ENCODE peak calls at places on chromosomes 3 and 15, in five cellular contexts. A is breast epithelium, C is PC-3, N is psoas muscle, P is Calu3. Q is an unnamed sample.

GRCh38 chr3:112333002-112333385 is at the start of gene CD200:
- DNase-seq in A (peak), P (peak), C (no peak), N (peak), Q (peak)

GRCh38 chr3:11131371-11131770 is 22.9 kb upstream of the HRH1 start:
- DNase-seq in P (no peak), A (no peak), N (no peak), C (no peak), Q (no peak)

GRCh38 chr3:14145670-14146380 is 21.0 kb downstream of the TMEM43 start:
- DNase-seq in N (no peak), C (no peak), P (no peak), A (no peak), Q (no peak)

GRCh38 chr3:29353807-29354206 is 72.9 kb downstream of the RBMS3 start:
- DNase-seq in P (no peak), C (no peak), A (no peak), N (no peak), Q (no peak)

GRCh38 chr3:8456118-8456811 is 45.4 kb upstream of the LMCD1 start:
- DNase-seq in C (peak), A (no peak), N (no peak), P (no peak), Q (no peak)

GRCh38 chr3:70856414-70857162 is 544.1 kb upstream of the MDFIC2 start:
- DNase-seq in A (no peak), P (no peak), N (no peak), C (peak), Q (no peak)

GRCh38 chr15:64144565-64145281 is 6.8 kb upstream of the SNX22 start:
- DNase-seq in C (no peak), N (no peak), A (no peak), P (no peak), Q (no peak)

GRCh38 chr15:74631935-74632560 is 16.4 kb downstream of the CLK3 start:
- DNase-seq in C (peak), P (peak), A (no peak), N (peak), Q (peak)

GRCh38 chr3:11477286-11477935 is 166.3 kb downstream of the VGLL4 start:
- DNase-seq in N (no peak), P (no peak), A (no peak), C (peak), Q (no peak)

GRCh38 chr3:47057212-47057671 is 77.8 kb downstream of the NBEAL2 start:
- DNase-seq in P (no peak), N (no peak), C (no peak), A (no peak), Q (no peak)

GRCh38 chr3:13480340-13481318 is 523 bp downstream of the HDAC11 start:
- DNase-seq in C (no peak), A (peak), P (no peak), N (no peak), Q (peak)

GRCh38 chr3:54345976-54346375 is 223.6 kb downstream of the CACNA2D3 start:
- DNase-seq in C (no peak), P (no peak), A (no peak), N (no peak), Q (no peak)

GRCh38 chr15:69590201-69590600 is 137.6 kb downstream of the RPLP1 start:
- DNase-seq in C (no peak), N (no peak), P (no peak), A (no peak), Q (no peak)

GRCh38 chr3:138946554-138947302 is at the start of the genes FOXL2 and FOXL2NB:
- DNase-seq in N (no peak), A (no peak), P (peak), C (no peak), Q (peak)

GRCh38 chr3:17972476-17972875 is 230.0 kb upstream of the TBC1D5 start:
- DNase-seq in C (no peak), P (no peak), A (no peak), N (no peak), Q (no peak)

GRCh38 chr3:146646251-146646650 is 41.1 kb upstream of the PLSCR5 start:
- DNase-seq in P (no peak), N (no peak), A (no peak), C (no peak), Q (no peak)

GRCh38 chr3:106435899-106436453 is 567.2 kb upstream of the CBLB start:
- DNase-seq in P (no peak), C (no peak), A (no peak), N (no peak), Q (no peak)

GRCh38 chr3:127820221-127820870 is 2.0 kb downstream of the MGLL start:
- DNase-seq in C (no peak), A (no peak), P (peak), N (peak), Q (no peak)
- TF ChIP-seq CTCF in C (peak), A (no peak), P (peak), N (no peak), Q (no peak)

GRCh38 chr3:104275199-104275598 is 1091.5 kb upstream of the ALCAM start:
- DNase-seq in A (no peak), P (no peak), C (no peak), N (no peak), Q (no peak)

GRCh38 chr3:104269771-104270170 is 1096.9 kb upstream of the ALCAM start:
- DNase-seq in P (no peak), C (no peak), A (no peak), N (no peak), Q (no peak)

DNA sequence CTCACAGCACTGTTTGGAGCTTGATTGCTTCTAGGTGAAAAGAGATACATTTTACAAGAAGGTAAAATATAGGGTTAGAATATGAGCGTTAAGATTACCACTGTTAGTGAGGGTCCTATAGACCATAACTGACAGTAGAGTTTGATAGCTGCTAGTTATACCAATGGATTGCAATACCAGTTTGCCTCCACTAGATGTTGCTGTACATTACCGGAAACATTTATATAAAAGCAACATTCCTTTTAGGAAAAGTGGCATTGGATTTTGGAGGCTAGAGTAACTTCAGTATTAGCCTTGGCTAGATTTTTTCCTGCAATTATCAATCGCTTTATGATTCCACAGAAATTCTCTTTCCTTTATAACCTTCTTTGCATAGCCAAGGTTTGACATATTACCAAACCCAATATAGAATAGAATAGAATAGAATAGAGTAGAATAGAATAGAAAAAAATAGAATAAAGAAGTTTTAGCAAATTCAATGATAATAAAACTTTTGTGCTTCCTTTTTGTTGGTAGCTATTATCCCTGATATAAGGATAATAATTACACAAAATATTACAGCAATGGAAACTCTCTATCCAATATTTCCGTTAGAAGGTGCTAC is 1093.6 kb upstream of the ALCAM start:
- DNase-seq in A (no peak), P (no peak), C (peak), N (no peak), Q (no peak)
- TF ChIP-seq CTCF in A (peak), P (no peak), C (peak), N (peak), Q (peak)

GRCh38 chr15:76982356-76982755 is 12.6 kb upstream of the PSTPIP1 start:
- DNase-seq in N (no peak), P (no peak), C (no peak), A (no peak), Q (no peak)

GRCh38 chr15:76986743-76987142 is 8.2 kb upstream of the PSTPIP1 start:
- DNase-seq in A (no peak), P (no peak), N (no peak), C (no peak), Q (no peak)

GRCh38 chr15:76987276-76987675 is 7.7 kb upstream of the PSTPIP1 start:
- DNase-seq in N (no peak), P (no peak), C (no peak), A (no peak), Q (no peak)

GRCh38 chr15:76982756-76983155 is 12.2 kb upstream of the PSTPIP1 start:
- DNase-seq in P (no peak), C (no peak), N (no peak), A (no peak), Q (no peak)

GRCh38 chr15:76983588-76984379 is 11.1 kb upstream of the PSTPIP1 start:
- DNase-seq in P (no peak), A (no peak), N (no peak), C (no peak), Q (no peak)
- TF ChIP-seq CTCF in P (no peak), A (no peak), N (no peak), C (no peak), Q (no peak)

GRCh38 chr3:21839592-21839991 is 88.6 kb upstream of the ZNF385D start:
- DNase-seq in N (no peak), P (peak), A (no peak), C (peak), Q (no peak)
- TF ChIP-seq CTCF in N (peak), P (no peak), A (no peak), C (peak), Q (peak)

DNA sequence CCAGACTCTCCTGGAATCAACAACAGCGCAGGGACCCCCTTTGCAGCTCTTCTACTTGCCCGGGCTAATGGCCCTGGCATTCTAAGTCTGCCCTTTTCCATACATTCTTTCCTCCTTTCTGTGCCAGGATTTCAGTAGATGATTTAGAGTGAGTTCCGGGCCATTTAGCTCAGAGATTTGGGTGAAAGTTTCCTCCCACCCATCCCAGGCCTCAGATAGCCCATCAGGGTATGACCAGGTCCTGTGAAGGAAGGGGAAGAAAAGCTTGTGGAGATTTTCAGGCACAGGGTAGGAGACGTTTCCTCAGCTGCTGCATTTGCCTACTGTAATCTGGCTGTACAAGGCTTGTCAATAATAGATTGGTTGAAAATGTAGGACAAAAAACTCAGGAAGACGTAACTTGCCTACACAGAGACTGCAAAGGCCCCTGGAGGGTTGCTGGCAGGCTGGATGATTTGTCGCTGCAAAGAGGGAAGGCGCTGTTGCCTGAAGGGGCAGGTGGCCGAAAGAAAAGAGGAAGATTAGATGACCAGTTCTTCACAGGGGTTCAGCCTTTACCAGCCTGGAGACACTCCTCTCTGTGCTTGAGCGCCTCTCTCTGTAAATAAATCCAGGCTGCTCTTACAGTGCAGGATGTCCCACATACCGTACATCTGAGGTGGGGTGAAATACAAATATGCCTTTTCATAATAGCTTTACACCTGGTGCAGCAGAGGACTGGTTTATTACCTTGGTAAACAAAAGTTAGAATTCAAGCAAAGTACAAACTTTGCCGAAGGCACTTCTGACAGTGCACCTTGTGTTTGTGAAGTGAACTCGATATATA is 63.4 kb upstream of the BCL6 start:
- DNase-seq in N (no peak), A (peak), C (peak), P (no peak), Q (peak)
- TF ChIP-seq CTCF in N (no peak), A (peak), C (peak), P (no peak), Q (no peak)

GRCh38 chr3:126926684-126927404 is 56.1 kb upstream of the PLXNA1 start:
- DNase-seq in N (peak), A (no peak), C (peak), P (no peak), Q (no peak)
- TF ChIP-seq CTCF in N (no peak), A (no peak), C (no peak), P (no peak), Q (no peak)

GRCh38 chr15:40785814-40786213 is 16.0 kb downstream of the C15orf62 start:
- DNase-seq in P (no peak), A (no peak), N (no peak), C (peak), Q (no peak)

GRCh38 chr15:40787344-40787841 is 17.6 kb downstream of the C15orf62 start:
- DNase-seq in C (peak), A (peak), N (no peak), P (peak), Q (no peak)

GRCh38 chr15:40787991-40788390 is 18.2 kb downstream of the C15orf62 start:
- DNase-seq in C (no peak), P (no peak), N (no peak), A (no peak), Q (no peak)

GRCh38 chr15:40785158-40785557 is 15.4 kb downstream of the C15orf62 start:
- DNase-seq in A (no peak), P (no peak), C (peak), N (no peak), Q (no peak)

GRCh38 chr15:40782609-40783227 is 12.9 kb downstream of the C15orf62 start:
- DNase-seq in C (peak), A (peak), P (peak), N (no peak), Q (peak)
- TF ChIP-seq CTCF in C (peak), A (peak), P (peak), N (peak), Q (peak)

GRCh38 chr15:25936004-25936403 is 72.9 kb upstream of the ATP10A start:
- DNase-seq in P (no peak), N (no peak), A (no peak), C (peak), Q (no peak)

GRCh38 chr15:25937796-25938195 is 74.7 kb upstream of the ATP10A start:
- DNase-seq in P (no peak), A (no peak), N (no peak), C (no peak), Q (no peak)

GRCh38 chr15:25930931-25931330 is 67.8 kb upstream of the ATP10A start:
- DNase-seq in N (no peak), A (no peak), C (no peak), P (no peak), Q (no peak)

GRCh38 chr15:25931846-25932245 is 68.7 kb upstream of the ATP10A start:
- DNase-seq in C (no peak), A (no peak), P (no peak), N (no peak), Q (no peak)

DNA sequence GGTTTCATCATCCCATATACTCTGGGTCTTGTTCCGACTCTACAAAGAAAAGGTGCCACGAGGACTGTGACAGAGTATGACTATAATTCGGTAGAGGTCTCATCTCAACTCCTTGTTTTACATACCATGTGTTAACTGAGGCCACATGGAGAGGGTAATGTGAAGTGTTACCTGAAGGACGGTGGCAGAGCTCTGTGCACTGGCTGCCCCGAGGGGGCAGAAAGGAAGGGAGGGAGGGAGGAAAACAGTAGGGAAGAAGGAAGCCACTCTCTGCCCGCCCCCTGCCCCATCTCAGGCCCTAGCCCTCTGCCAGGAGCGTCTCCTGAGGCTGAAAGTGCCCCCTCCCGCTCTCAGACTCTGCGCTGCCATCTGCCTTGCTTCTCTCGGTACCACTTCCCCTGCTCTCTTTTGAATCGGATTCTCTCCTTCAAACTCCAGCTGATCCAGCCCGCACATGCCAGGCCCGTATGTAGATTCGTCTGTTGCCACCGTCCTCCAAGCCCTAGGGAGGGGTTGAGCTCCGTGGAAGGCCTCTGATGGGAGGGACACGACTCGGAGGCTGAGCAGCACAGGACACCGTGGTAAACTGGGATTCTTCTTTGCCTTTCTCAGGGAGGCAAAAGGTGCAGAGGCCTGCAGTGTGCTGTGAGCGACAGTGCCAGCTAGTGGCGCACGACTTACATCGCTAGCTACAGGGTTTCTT is 70.5 kb upstream of the ATP10A start:
- DNase-seq in N (peak), P (peak), C (peak), A (peak), Q (peak)
- TF ChIP-seq CTCF in N (peak), P (no peak), C (peak), A (peak), Q (peak)

DNA sequence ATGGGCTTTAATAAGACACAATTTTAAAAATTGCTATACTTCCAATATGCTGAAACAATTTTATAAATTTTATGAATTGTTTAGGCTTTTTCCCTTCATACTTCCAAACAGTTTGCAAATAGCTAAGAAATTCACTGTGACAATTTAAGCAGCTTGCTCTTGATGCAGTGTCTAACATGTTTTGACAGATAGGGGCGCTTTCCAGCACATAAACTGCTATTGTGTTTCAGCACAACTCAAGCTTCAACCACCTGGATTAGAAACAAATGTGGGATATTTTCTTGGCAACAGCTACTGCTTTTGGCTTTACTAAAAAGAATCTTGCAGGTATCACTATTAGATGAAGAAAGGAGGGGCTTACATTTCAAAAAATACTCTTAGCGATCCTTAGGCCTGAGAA is 565.8 kb upstream of the DPPA4 start:
- DNase-seq in P (no peak), C (peak), A (no peak), N (no peak), Q (no peak)
- TF ChIP-seq CTCF in P (no peak), C (peak), A (no peak), N (no peak), Q (no peak)

GRCh38 chr3:194687638-194688206 is 2.0 kb downstream of the FAM43A start:
- DNase-seq in P (peak), A (peak), N (peak), C (peak), Q (peak)
- TF ChIP-seq CTCF in P (peak), A (peak), N (peak), C (peak), Q (peak)

Q was measured in glutamatergic neuron.